ENCODE peak calls at places on chromosome X, in nine cellular contexts. X is HepG2, R is PC-3, A is H9, T is fibroblast of lung, O is K562, N is IMR-90, D is neural progenitor cell, S is keratinocyte. G is an unnamed sample.

GRCh38 chrX:111624169-111624568 is 56.8 kb upstream of the ALG13 start:
- DNase-seq in X (no peak), R (no peak), A (no peak), T (no peak), O (no peak), N (no peak), D (no peak), S (no peak), G (no peak)

GRCh38 chrX:151922692-151923091 is 10.0 kb downstream of the MAGEA4 start:
- DNase-seq in X (no peak), R (no peak), A (no peak), T (no peak), O (no peak), N (no peak), D (no peak), S (no peak), G (no peak)

GRCh38 chrX:123340691-123341090 is 156.6 kb downstream of the GRIA3 start:
- DNase-seq in X (no peak), R (no peak), A (no peak), T (no peak), O (no peak), N (no peak), D (peak), S (no peak), G (no peak)

GRCh38 chrX:120664081-120664480 is 34.2 kb upstream of the C1GALT1C1 start:
- DNase-seq in X (peak), R (peak), A (no peak), T (peak), O (peak), N (peak), D (no peak), S (no peak), G (peak)

GRCh38 chrX:47145408-47146120 is 543 bp downstream of the RBM10 start:
- DNase-seq in X (no peak), R (no peak), A (no peak), T (no peak), O (peak), N (no peak), D (no peak), S (no peak), G (no peak)

GRCh38 chrX:130916636-130917422 is 13.8 kb upstream of the ENOX2 start:
- DNase-seq in X (peak), R (peak), A (peak), T (peak), O (peak), N (peak), D (peak), S (peak), G (peak)

GRCh38 chrX:15739886-15740285 is 1.8 kb downstream of the CA5B start:
- DNase-seq in X (no peak), R (peak), A (no peak), T (no peak), O (no peak), N (peak), D (no peak), S (no peak), G (peak)

GRCh38 chrX:13774696-13775095 is 40.1 kb downstream of the OFD1 start:
- DNase-seq in X (no peak), R (no peak), A (no peak), T (no peak), O (no peak), N (peak), D (no peak), S (no peak), G (no peak)

GRCh38 chrX:368811-369562 is 17.7 kb downstream of the PPP2R3B start:
- DNase-seq in X (no peak), R (no peak), A (no peak), T (peak), O (peak), N (peak), D (peak), S (no peak), G (no peak)

GRCh38 chrX:132818638-132819037 is 139.8 kb downstream of the HS6ST2 start:
- DNase-seq in X (no peak), R (no peak), A (no peak), T (no peak), O (no peak), N (no peak), D (no peak), S (no peak), G (no peak)

GRCh38 chrX:155761185-155761584 is 120.0 kb upstream of the VAMP7 start:
- DNase-seq in X (no peak), R (no peak), A (no peak), T (no peak), O (no peak), N (no peak), D (no peak), S (no peak), G (no peak)

GRCh38 chrX:11474576-11474975 is 181.4 kb downstream of the AMELX start:
- DNase-seq in X (no peak), R (no peak), A (no peak), T (no peak), O (no peak), N (no peak), D (no peak), S (no peak), G (no peak)
- H3K9ac ChIP-seq in X (no peak), R (no peak), A (no peak), T (no peak), O (no peak), N (no peak), D (no peak), S (no peak), G (no peak)

DNA sequence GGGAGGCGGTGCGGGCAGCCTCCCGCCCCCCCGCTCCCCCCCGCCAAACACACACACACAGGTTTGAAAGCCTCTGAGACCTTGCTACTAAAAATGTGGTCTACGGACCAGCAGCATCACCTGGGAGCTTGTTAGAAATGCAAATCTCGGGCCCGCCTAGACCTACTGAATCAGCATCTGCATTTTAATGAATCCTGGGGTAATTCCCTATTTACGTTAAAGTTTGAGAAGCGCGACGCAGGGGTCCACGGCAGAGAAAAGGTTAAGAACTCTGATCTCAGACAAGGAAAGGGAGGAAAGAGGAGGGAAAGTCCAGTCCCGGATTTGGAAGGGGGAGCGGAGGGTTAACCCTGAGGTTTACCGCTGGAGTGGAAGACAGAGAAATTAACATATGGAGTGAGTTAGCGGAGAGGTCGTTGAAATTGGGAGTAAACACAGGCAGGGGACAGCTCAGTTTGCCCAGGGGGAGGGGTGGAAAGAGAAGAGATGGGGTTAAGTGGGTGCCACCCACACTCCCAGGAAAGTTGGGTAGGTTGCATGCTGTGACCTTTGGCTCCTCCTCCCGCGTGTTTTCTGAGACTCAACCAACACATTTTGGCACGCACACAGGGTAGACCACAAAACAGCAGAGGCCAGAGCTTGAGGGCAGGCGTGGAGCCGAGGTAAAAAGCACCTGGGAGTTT is 483.6 kb downstream of the BCOR start:
- DNase-seq in X (no peak), R (no peak), A (peak), T (no peak), O (no peak), N (no peak), D (peak), S (no peak), G (peak)
- TF ChIP-seq CTCF in X (no peak), R (no peak), A (no peak), T (no peak), O (no peak), N (no peak), D (no peak), S (no peak), G (no peak)

GRCh38 chrX:53494427-53494826 is 60.3 kb upstream of the HSD17B10 start:
- DNase-seq in X (no peak), R (peak), A (no peak), T (no peak), O (peak), N (peak), D (no peak), S (no peak), G (no peak)
- H2AFZ ChIP-seq in X (no peak), R (no peak), A (no peak), T (no peak), O (no peak), N (no peak), D (no peak), S (no peak), G (no peak)

DNA sequence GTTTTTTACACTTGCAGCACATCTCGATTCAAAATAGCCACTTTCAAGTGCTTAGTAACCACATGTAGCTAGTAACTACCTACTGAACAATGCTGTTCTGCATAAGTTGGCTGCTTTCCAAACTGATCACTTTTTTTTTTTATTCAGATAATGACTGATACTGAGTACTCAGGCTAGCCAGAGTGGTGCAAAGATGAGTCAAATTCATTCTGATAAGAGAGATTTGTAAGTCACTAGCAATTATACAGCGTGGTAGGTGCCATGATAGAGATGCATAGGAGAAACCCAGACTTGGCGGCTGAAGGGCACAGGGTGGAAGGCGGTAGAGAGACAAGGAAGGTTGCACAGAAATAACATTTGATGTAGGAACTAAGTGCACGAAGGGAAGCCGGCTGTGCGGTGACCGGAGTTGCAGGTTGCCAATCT is 357 bp upstream of the IGBP1 start:
- DNase-seq in X (no peak), R (no peak), A (no peak), T (peak), O (no peak), N (peak), D (no peak), S (no peak), G (peak)
- H3K9ac ChIP-seq in X (peak), R (peak), A (peak), T (no peak), O (peak), N (peak), D (no peak), S (no peak), G (peak)

DNA sequence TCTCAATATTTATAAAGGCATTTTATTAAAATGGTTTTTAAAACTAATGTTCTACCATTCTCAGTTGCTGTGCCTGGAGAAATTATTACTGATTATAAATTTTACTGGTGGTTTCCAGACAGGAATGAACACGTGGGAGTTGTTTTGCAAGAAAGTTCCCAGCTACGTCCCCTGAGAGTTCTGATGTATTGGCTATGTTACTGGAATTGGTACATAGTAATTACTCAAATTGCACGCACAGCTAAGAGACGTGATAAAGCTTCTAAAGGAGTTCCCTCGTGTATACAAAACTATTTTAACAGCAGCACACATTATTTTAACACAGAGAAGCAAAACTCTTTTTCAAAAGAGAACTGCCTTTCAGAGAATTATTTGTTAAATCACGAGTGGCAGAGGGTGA is 292.2 kb downstream of the NLGN4X start:
- DNase-seq in X (no peak), R (no peak), A (no peak), T (peak), O (no peak), N (no peak), D (no peak), S (no peak), G (peak)
- TF ChIP-seq CTCF in X (no peak), R (no peak), A (no peak), T (no peak), O (no peak), N (no peak), D (no peak), S (no peak), G (no peak)

GRCh38 chrX:40579880-40580536 is 762 bp upstream of the ATP6AP2 start:
- DNase-seq in X (no peak), R (no peak), A (no peak), T (no peak), O (no peak), N (no peak), D (no peak), S (no peak), G (no peak)
- H2AFZ ChIP-seq in X (no peak), R (peak), A (no peak), T (peak), O (peak), N (peak), D (peak), S (peak), G (peak)

GRCh38 chrX:106905064-106905708 is 2.0 kb upstream of the RIPPLY1 start:
- DNase-seq in X (no peak), R (no peak), A (no peak), T (no peak), O (no peak), N (no peak), D (no peak), S (no peak), G (no peak)

GRCh38 chrX:106901781-106902219 is 1.3 kb downstream of the RIPPLY1 start:
- DNase-seq in X (peak), R (no peak), A (no peak), T (no peak), O (no peak), N (no peak), D (no peak), S (no peak), G (no peak)

GRCh38 chrX:106902684-106903083 is 457 bp downstream of the RIPPLY1 start:
- DNase-seq in X (peak), R (no peak), A (no peak), T (no peak), O (no peak), N (no peak), D (no peak), S (no peak), G (no peak)

GRCh38 chrX:106903856-106904528 is 851 bp upstream of the RIPPLY1 start:
- DNase-seq in X (no peak), R (no peak), A (no peak), T (no peak), O (no peak), N (no peak), D (no peak), S (no peak), G (no peak)

DNA sequence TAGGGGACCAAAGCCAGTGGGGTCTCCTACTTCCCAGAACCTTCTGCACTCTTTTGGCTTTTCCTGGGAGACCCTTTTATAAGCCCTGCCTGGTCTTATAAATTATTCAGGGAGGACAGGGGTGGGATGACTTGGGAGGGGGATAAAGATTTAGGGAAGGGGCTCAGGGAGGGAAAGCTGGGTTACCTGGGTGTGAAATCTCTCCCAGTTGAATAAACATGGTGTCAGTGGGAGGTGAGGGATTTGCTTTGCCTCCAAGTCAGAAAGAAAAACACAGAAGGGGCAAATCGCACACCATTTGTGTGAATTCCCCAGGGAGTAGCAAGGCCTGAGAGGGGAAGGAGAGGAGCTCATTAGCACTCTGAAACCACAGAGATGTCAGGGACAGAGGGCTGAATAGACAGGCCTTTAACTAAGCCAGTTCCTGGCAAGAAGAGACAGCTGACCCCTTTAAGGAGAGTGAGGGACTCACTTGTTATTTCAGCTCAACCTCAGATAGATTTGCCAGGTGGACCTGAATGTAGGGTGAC is at the start of gene RIPPLY1:
- DNase-seq in X (no peak), R (no peak), A (no peak), T (no peak), O (no peak), N (no peak), D (peak), S (no peak), G (no peak)
- H3K9ac ChIP-seq in X (peak), R (no peak), A (no peak), T (no peak), O (no peak), N (no peak), D (no peak), S (no peak), G (no peak)

DNA sequence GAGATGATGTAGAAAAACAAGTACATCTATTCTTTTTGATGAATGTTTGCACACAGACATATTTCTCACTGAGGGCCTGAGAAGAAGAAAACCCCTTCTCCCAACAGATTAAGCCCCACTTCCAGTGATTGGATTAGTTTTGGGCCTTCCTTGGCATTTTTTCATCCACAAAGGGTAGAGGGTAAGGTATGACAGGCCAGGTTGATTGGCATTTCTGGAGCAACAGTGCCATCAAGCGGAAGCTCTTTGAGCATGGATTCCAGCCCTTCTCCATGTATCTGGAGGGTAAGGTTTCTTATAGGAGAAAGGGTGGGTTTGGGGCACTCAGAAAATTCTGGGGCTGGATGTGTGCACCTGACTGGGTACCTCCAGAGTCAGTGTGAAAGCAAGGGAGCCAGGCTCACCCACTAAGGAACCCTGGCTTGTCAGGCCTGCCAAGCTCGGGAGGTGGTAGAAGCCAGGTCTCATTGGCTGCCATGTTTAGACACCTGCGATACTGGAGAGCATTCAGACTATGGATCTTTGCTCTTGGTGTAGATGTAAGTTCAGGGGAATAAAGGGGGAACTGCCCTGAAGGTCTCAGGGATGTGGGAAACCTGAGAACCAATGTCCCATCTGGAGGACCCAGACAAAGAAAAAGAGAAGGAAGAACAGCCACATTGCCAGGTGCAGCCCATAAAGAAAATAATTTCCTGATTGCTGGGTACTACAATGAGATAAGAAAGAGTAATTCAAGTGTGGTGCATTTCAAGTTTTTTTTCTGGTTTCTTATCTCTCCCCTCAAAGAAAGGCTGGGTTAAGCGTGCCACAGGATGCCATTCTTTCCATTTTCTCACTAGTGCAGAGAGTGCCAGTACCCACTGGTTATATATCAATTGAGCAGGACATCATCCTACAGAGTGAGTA is 222.3 kb upstream of the AGTR2 start:
- DNase-seq in X (peak), R (peak), A (no peak), T (no peak), O (peak), N (peak), D (peak), S (no peak), G (no peak)
- TF ChIP-seq CTCF in X (peak), R (peak), A (peak), T (no peak), O (peak), N (no peak), D (peak), S (no peak), G (peak)

GRCh38 chrX:24659106-24659505 is 12.0 kb upstream of the PCYT1B start:
- DNase-seq in X (no peak), R (no peak), A (no peak), T (no peak), O (no peak), N (no peak), D (no peak), S (no peak), G (no peak)

GRCh38 chrX:24661292-24661691 is 14.1 kb upstream of the PCYT1B start:
- DNase-seq in X (no peak), R (no peak), A (no peak), T (no peak), O (no peak), N (no peak), D (no peak), S (no peak), G (no peak)

GRCh38 chrX:24659646-24660045 is 12.5 kb upstream of the PCYT1B start:
- DNase-seq in X (no peak), R (no peak), A (no peak), T (no peak), O (no peak), N (no peak), D (no peak), S (no peak), G (no peak)

GRCh38 chrX:24657671-24658410 is 10.7 kb upstream of the PCYT1B start:
- DNase-seq in X (no peak), R (no peak), A (no peak), T (no peak), O (no peak), N (no peak), D (no peak), S (no peak), G (no peak)

DNA sequence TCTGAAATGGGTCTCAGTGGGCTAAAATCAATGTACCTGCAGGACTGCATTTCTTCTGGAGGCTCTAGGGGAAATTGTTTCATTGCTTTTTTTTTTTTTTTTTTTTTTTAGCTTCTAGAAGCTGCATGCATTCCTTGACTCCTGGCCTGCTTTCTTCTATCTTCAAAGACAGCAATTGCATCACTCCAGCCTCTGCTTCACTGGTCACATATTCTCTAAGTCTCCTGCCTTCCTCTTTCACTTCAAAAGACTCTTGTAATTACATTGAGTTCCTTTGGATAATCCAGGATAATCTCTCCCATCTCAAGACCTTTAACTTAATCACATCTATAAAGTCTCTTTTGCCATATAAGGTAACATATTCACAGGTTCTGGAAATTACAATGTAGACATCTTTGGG is 11.3 kb upstream of the PCYT1B start:
- DNase-seq in X (no peak), R (no peak), A (no peak), T (no peak), O (no peak), N (no peak), D (peak), S (no peak), G (no peak)
- H2AFZ ChIP-seq in X (no peak), R (no peak), A (no peak), T (no peak), O (no peak), N (no peak), D (peak), S (no peak), G (no peak)